ENCODE peak calls at places on chromosomes 5 and 9, in seven cellular contexts. Y, D, G, B, V, F and O are unnamed samples.

GRCh38 chr9:130453487-130453886 is 8.7 kb downstream of the ASS1 start:
- DNase-seq in G (no peak), F (no peak), V (no peak), Y (peak), B (no peak), D (peak), O (no peak)

GRCh38 chr5:167050568-167051214 is 1240.8 kb upstream of the WWC1 start:
- DNase-seq in V (no peak), Y (no peak), G (no peak), D (no peak), F (no peak), B (no peak), O (no peak)

GRCh38 chr5:9431496-9432258 is 114.2 kb downstream of the SEMA5A start:
- DNase-seq in F (no peak), G (no peak), Y (no peak), V (no peak), D (no peak), B (no peak), O (no peak)

GRCh38 chr5:123868267-123868666 is 356.3 kb downstream of the CSNK1G3 start:
- DNase-seq in B (no peak), D (no peak), Y (no peak), F (no peak), G (no peak), V (no peak), O (peak)

GRCh38 chr5:134242146-134242545 is 16.3 kb upstream of the PPP2CA start:
- DNase-seq in F (peak), G (no peak), Y (no peak), D (no peak), V (no peak), B (no peak), O (no peak)

GRCh38 chr9:131981116-131981847 is 98.4 kb downstream of the MED27 start:
- DNase-seq in G (no peak), V (no peak), D (no peak), B (no peak), F (no peak), Y (no peak), O (no peak)

GRCh38 chr5:108521841-108522506 is 140.1 kb upstream of the FBXL17 start:
- DNase-seq in G (peak), Y (no peak), D (no peak), V (peak), F (peak), B (no peak), O (peak)

GRCh38 chr5:74895906-74896305 is 29.7 kb upstream of the FAM169A start:
- DNase-seq in G (peak), V (no peak), Y (peak), D (no peak), B (no peak), F (no peak), O (no peak)

GRCh38 chr5:130110333-130110732 is 206.1 kb downstream of the CHSY3 start:
- DNase-seq in Y (no peak), D (no peak), V (no peak), B (no peak), G (no peak), F (no peak), O (no peak)

GRCh38 chr5:18811616-18812015 is 1176.4 kb downstream of the CDH18 start:
- DNase-seq in D (no peak), G (no peak), F (no peak), V (no peak), Y (no peak), B (no peak), O (no peak)

GRCh38 chr9:119349548-119349947 is 19.7 kb downstream of the BRINP1 start:
- DNase-seq in F (no peak), G (no peak), V (peak), D (no peak), B (no peak), Y (no peak), O (peak)

GRCh38 chr5:79966479-79966878 is 24.6 kb downstream of the MTX3 start:
- DNase-seq in B (no peak), G (no peak), V (no peak), D (no peak), F (no peak), Y (no peak), O (no peak)

GRCh38 chr5:16856531-16856930 is 79.6 kb downstream of the MYO10 start:
- DNase-seq in D (no peak), Y (no peak), V (no peak), B (no peak), G (peak), F (peak), O (no peak)

GRCh38 chr5:126576974-126577373 is 18.0 kb downstream of the ALDH7A1 start:
- DNase-seq in G (no peak), Y (no peak), B (no peak), F (no peak), D (no peak), V (no peak), O (no peak)

GRCh38 chr9:97572196-97572891 is 60.8 kb downstream of the TSTD2 start:
- DNase-seq in Y (peak), D (no peak), F (no peak), G (no peak), V (no peak), B (no peak), O (no peak)

GRCh38 chr5:61052870-61053269 is 107.9 kb downstream of the NDUFAF2 start:
- DNase-seq in Y (no peak), G (peak), V (no peak), F (peak), D (no peak), B (no peak), O (no peak)

GRCh38 chr9:128945798-128946501 is 1.5 kb downstream of the DOLK start:
- DNase-seq in B (no peak), V (no peak), F (no peak), G (no peak), D (no peak), Y (no peak), O (no peak)

GRCh38 chr5:115735108-115735998 is 81.1 kb downstream of the CDO1 start:
- DNase-seq in F (no peak), G (no peak), B (no peak), D (no peak), V (no peak), Y (peak), O (no peak)

GRCh38 chr5:54965806-54966205 is 19.6 kb downstream of the ESM1 start:
- DNase-seq in G (no peak), F (no peak), D (no peak), Y (no peak), B (no peak), V (no peak), O (no peak)

GRCh38 chr5:156815988-156816599 is 34.0 kb upstream of the PPP1R2B start:
- DNase-seq in V (peak), Y (peak), B (no peak), G (no peak), F (peak), D (no peak), O (peak)

GRCh38 chr5:137635521-137635921 is 100.4 kb downstream of the KLHL3 start:
- DNase-seq in V (no peak), D (no peak), Y (no peak), F (no peak), G (no peak), B (no peak), O (peak)

GRCh38 chr9:34551751-34552605 is 29.2 kb upstream of the ENHO start:
- DNase-seq in D (peak), F (no peak), V (no peak), G (no peak), B (no peak), Y (no peak), O (no peak)

GRCh38 chr5:32147236-32147635 is 26.9 kb downstream of the GOLPH3 start:
- DNase-seq in F (no peak), B (no peak), G (no peak), V (no peak), D (no peak), Y (no peak), O (no peak)

GRCh38 chr5:78544531-78545200 is 103.9 kb downstream of the LHFPL2 start:
- DNase-seq in G (no peak), F (no peak), Y (no peak), V (no peak), D (no peak), B (no peak), O (no peak)

GRCh38 chr5:179142434-179143198 is 82.4 kb downstream of the ZNF354C start:
- DNase-seq in G (no peak), V (no peak), F (peak), Y (peak), B (no peak), D (no peak), O (no peak)